ENCODE peak calls at places on chromosomes 11 and 22, in five cellular contexts. G is GM12865; P is fibroblast of mammary gland; S is CD8-positive, alpha-beta T cell; V is psoas muscle. U is an unnamed sample.

GRCh38 chr22:39496131-39496838 is 5.8 kb upstream of the MIEF1 start:
- DNase-seq in V (peak), P (peak), S (peak), G (peak), U (peak)

GRCh38 chr11:14471127-14471526 is 28.5 kb downstream of the COPB1 start:
- DNase-seq in P (no peak), V (no peak), G (no peak), S (no peak), U (no peak)

GRCh38 chr11:28100665-28101064 is 7.3 kb downstream of the KIF18A start:
- DNase-seq in P (no peak), V (no peak), S (no peak), G (no peak), U (no peak)

GRCh38 chr11:110497204-110497987 is 67.6 kb downstream of the FDX1 start:
- DNase-seq in V (no peak), P (no peak), S (no peak), G (no peak), U (no peak)

GRCh38 chr11:18668131-18668530 is 30.4 kb upstream of the TMEM86A start:
- DNase-seq in G (no peak), P (no peak), V (no peak), S (no peak), U (no peak)

GRCh38 chr11:196786-197731 is 4.2 kb downstream of the SCGB1C1 start:
- DNase-seq in G (no peak), S (no peak), P (no peak), V (no peak), U (no peak)

GRCh38 chr11:70205766-70206165 is 2.7 kb downstream of the FADD start:
- DNase-seq in S (no peak), G (no peak), V (no peak), P (no peak), U (no peak)

GRCh38 chr11:65026810-65027209 is 429 bp upstream of the SNX15 start:
- DNase-seq in S (no peak), G (no peak), P (peak), V (no peak), U (no peak)

GRCh38 chr11:117906710-117907109 is 22.5 kb downstream of the TMPRSS13 start:
- DNase-seq in G (no peak), V (no peak), S (no peak), P (no peak), U (no peak)

GRCh38 chr22:17120281-17120680 is 879 bp downstream of the TMEM121B start:
- DNase-seq in S (peak), G (peak), P (peak), V (peak), U (peak)

GRCh38 chr11:9905562-9905961 is 241.7 kb downstream of the SWAP70 start:
- DNase-seq in G (no peak), P (peak), V (no peak), S (no peak), U (peak)

GRCh38 chr11:120013325-120014250 is 124.3 kb downstream of the TRIM29 start:
- DNase-seq in V (no peak), G (peak), S (no peak), P (peak), U (peak)

GRCh38 chr11:69559181-69559580 is 77.7 kb downstream of the LINC01488 start:
- DNase-seq in V (no peak), G (no peak), P (no peak), S (no peak), U (no peak)

GRCh38 chr22:24402460-24403192 is 24.8 kb upstream of the ADORA2A start:
- DNase-seq in P (peak), G (peak), S (no peak), V (peak), U (peak)

GRCh38 chr11:70270877-70271634 is 566 bp downstream of the PPFIA1 start:
- DNase-seq in P (peak), G (peak), V (peak), S (peak), U (peak)

GRCh38 chr11:86577663-86578636 is 94.5 kb downstream of the ME3 start:
- DNase-seq in S (no peak), G (no peak), P (peak), V (peak), U (peak)

GRCh38 chr11:73951797-73952196 is 971 bp downstream of the DNAJB13 start:
- DNase-seq in S (no peak), G (no peak), P (no peak), V (no peak), U (no peak)

GRCh38 chr11:133136376-133136775 is 395.9 kb downstream of the OPCML start:
- DNase-seq in G (no peak), P (no peak), S (no peak), V (no peak), U (no peak)

GRCh38 chr22:30867746-30868662 is 100.6 kb downstream of the MORC2 start:
- DNase-seq in S (no peak), P (no peak), G (no peak), V (peak), U (no peak)

GRCh38 chr11:33741806-33742205 is 5.6 kb upstream of the CD59 start:
- DNase-seq in G (no peak), V (no peak), S (no peak), P (no peak), U (no peak)

GRCh38 chr11:12808519-12808918 is 134.3 kb downstream of the TEAD1 start:
- DNase-seq in S (no peak), V (no peak), P (peak), G (peak), U (peak)

GRCh38 chr22:48147831-48148230 is 1385.4 kb downstream of the TBC1D22A start:
- DNase-seq in G (no peak), P (no peak), S (no peak), V (no peak), U (no peak)

GRCh38 chr11:73949912-73950311 is 914 bp upstream of the DNAJB13 start:
- DNase-seq in G (no peak), P (no peak), V (no peak), S (no peak), U (no peak)

GRCh38 chr11:6481012-6481923 is at the start of the genes ARFIP2 and TIMM10B:
- DNase-seq in G (peak), P (peak), S (peak), V (peak), U (peak)

DNA sequence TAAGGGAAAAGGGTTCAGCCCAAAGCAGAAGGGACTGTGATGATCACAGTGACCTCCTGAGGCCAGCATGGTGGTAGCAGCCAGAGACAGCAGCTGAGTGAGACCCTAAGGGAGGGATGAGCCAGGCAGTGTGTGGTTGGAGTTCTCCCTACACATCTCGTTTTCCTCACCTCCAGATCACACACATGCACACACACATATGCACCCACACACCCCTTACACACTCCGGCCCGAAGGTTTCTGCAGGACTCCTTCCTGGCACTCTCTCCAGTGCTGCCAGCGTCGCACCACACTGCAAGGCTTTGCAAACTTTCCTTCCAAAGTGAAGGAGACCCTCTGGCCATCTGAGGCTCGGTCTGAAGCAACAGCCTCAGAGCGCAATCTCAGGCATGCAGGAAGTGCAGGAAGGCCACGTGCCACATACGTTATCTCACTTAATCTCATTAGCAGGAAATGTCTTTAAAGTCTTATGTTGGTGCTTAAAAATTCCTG is 26.9 kb upstream of the TP53I11 start:
- DNase-seq in P (no peak), V (no peak), G (no peak), S (no peak), U (no peak)
- TF ChIP-seq CTCF in P (peak), V (no peak), G (no peak), S (no peak), U (peak)

DNA sequence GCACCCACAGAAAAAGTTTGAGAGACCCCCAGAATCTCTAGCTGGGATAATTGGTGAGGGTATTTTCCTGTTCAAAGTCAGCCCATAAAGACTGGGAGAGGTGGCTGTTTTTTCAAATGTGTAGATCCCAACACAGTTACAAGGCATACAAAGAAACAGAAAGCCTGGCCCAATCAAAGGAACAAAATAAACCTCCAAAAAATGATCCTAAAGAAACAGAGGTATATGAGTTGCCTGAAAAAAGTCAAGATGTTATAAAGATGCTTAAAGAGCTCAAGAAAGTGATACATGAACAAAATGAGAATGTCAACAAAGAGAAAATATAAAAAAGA is 40.2 kb upstream of the MMP12 start:
- DNase-seq in V (no peak), P (no peak), S (no peak), G (no peak), U (no peak)
- H3K4me3 ChIP-seq in V (no peak), P (no peak), S (no peak), G (no peak), U (no peak)

GRCh38 chr11:61921446-61921845 is 4.1 kb upstream of the RAB3IL1 start:
- DNase-seq in S (no peak), P (no peak), G (no peak), V (no peak), U (no peak)

GRCh38 chr11:61919841-61920631 is 2.7 kb upstream of the RAB3IL1 start:
- DNase-seq in S (no peak), V (no peak), P (no peak), G (no peak), U (no peak)

GRCh38 chr11:61923166-61924015 is 6.0 kb upstream of the RAB3IL1 start:
- DNase-seq in P (peak), G (no peak), V (peak), S (no peak), U (peak)

GRCh38 chr11:61924016-61924360 is 6.6 kb upstream of the RAB3IL1 start:
- DNase-seq in G (no peak), V (no peak), P (no peak), S (no peak), U (no peak)

DNA sequence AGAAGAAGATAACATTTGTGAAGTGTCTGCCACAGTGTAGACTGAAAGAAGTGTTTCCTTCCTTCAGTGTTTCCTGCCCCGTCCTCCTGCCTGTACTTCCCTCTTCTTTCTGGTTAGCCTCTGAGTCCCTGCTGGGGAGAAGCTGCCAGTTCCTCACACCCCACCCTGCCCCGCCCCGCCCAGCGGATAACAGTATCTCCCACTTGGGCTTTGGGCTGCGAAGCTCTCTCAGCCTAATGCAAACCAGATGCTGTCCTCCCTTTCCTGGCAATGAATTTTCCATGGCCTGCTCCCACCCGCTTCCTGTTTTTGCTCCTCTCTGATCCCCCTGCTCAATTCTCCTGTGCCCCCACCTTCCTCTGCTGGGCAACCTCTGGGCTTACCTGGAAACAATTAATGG is 5.2 kb upstream of the RAB3IL1 start:
- DNase-seq in P (peak), G (no peak), S (no peak), V (peak), U (peak)
- TF ChIP-seq CTCF in P (no peak), G (no peak), S (no peak), V (no peak), U (no peak)

GRCh38 chr22:45067731-45068130 is 57.9 kb upstream of the PHF21B start:
- DNase-seq in P (peak), S (no peak), V (no peak), G (no peak), U (no peak)

GRCh38 chr22:45072322-45072903 is 62.6 kb upstream of the PHF21B start:
- DNase-seq in V (no peak), S (no peak), P (peak), G (no peak), U (peak)

GRCh38 chr22:45071618-45072017 is 61.8 kb upstream of the PHF21B start:
- DNase-seq in P (no peak), G (no peak), S (no peak), V (no peak), U (no peak)

GRCh38 chr22:45073064-45073463 is 63.3 kb upstream of the PHF21B start:
- DNase-seq in V (no peak), G (peak), P (no peak), S (no peak), U (no peak)

DNA sequence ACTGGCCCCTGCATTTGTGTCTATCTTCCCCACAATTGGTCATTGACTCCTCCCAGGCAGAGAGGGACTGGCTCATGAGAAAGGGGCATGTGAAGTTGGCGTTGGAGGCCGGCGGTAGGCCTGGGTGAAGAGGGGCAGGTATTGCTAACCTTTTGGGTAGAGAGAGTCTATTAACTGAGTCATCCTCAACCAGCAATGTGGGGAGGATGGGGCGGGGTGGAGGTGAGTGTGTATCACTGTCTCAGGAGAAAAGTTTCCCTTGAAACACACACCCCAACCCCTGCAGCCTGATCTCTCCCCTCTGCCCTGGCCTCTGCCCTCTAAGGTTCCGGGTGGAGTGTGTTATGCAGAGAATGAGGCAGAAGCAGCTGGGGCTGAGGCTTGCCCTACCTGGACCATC is 60.1 kb upstream of the PHF21B start:
- DNase-seq in P (no peak), S (no peak), G (no peak), V (no peak), U (no peak)
- H3K4me3 ChIP-seq in P (no peak), S (no peak), G (no peak), V (no peak), U (no peak)

GRCh38 chr22:27620367-27621154 is 181.0 kb downstream of the MN1 start:
- DNase-seq in P (no peak), V (no peak), G (no peak), S (no peak), U (no peak)

GRCh38 chr22:27615408-27615807 is 186.1 kb downstream of the MN1 start:
- DNase-seq in S (no peak), G (no peak), V (no peak), P (no peak), U (no peak)

GRCh38 chr22:27616033-27616432 is 185.5 kb downstream of the MN1 start:
- DNase-seq in V (no peak), P (no peak), S (no peak), G (no peak), U (no peak)

GRCh38 chr22:27614291-27615007 is 187.1 kb downstream of the MN1 start:
- DNase-seq in P (no peak), S (no peak), G (no peak), V (no peak), U (no peak)

DNA sequence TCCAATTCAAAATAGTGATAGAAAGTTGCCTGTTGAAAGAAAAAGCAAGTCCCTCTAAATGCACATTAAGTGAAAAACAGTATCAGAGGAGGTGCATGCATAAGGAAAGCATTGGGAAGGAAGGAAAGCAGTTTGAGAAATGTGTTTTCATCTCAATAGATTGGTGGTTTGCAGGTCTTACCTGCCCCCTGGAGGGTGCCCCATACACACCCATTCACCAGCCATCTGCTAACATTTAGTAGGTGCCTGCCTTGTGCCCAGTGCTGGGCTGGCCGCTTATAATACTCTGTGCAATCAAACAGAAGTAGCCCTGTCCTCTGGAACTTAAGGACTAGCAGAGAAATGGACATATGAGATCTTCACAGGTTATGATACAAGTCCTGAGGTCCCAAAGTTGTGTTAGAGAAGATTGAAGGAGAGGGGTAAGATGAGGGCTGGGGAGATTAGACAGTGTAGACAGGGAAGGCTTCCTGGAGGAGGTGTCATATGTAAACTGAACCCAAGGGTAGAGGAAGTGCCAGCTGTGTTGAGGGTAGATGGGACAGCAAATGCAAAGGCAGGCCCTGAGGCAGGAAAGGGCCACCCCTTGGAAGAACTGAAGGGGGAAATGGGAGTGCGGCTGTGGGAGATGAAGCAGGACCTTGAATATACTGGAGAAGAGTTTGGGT is 184.2 kb downstream of the MN1 start:
- DNase-seq in P (no peak), V (no peak), G (no peak), S (no peak), U (no peak)
- TF ChIP-seq CTCF in P (peak), V (no peak), G (no peak), S (no peak), U (no peak)

GRCh38 chr22:43481528-43482309 is 69.9 kb downstream of the MPPED1 start:
- DNase-seq in S (no peak), P (no peak), G (peak), V (no peak), U (no peak)
- H3K4me3 ChIP-seq in S (peak), P (no peak), G (no peak), V (no peak), U (no peak)